ENCODE peak calls at places on chromosome 6, in four cellular contexts. F, R, V and C are unnamed samples.
A peak's percentile ranks its signal among the peaks of the same experiment; 100 is the strongest.

GRCh38 chr6:38625191-38625590 is 14.5 kb downstream of the BTBD9 start:
- DNase-seq in F (no peak), R (no peak), V (no peak), C (no peak)

GRCh38 chr6:5763871-5764270 is 242.9 kb downstream of the NRN1 start:
- DNase-seq in F (no peak), R (peak; percentile 5), V (no peak), C (no peak)

GRCh38 chr6:15076565-15076964 is 169.3 kb upstream of the JARID2 start:
- DNase-seq in F (no peak), R (no peak), V (no peak), C (no peak)

GRCh38 chr6:46175976-46176375 is 5.2 kb upstream of the ENPP5 start:
- DNase-seq in F (no peak), R (no peak), V (no peak), C (no peak)

GRCh38 chr6:31729979-31730630 is 1.0 kb upstream of the DDAH2 start:
- DNase-seq in F (peak; percentile 95), R (no peak), V (peak; percentile 97), C (peak; percentile 36)

GRCh38 chr6:73566954-73567591 is 46.2 kb upstream of the EEF1A1 start:
- DNase-seq in F (no peak), R (no peak), V (peak; percentile 39), C (peak; percentile 96)

GRCh38 chr6:168442646-168443045 is 1.7 kb downstream of the SMOC2 start:
- DNase-seq in F (no peak), R (no peak), V (no peak), C (no peak)

GRCh38 chr6:121533321-121533841 is 97.9 kb downstream of the GJA1 start:
- DNase-seq in F (no peak), R (no peak), V (no peak), C (no peak)

GRCh38 chr6:43702522-43703440 is 15.2 kb upstream of the MRPS18A start:
- DNase-seq in F (peak; percentile 95), R (no peak), V (peak; percentile 98), C (peak; percentile 93)

GRCh38 chr6:137868721-137869631 is 1.9 kb downstream of the TNFAIP3 start:
- DNase-seq in F (no peak), R (no peak), V (no peak), C (no peak)

GRCh38 chr6:1515280-1515679 is 94.4 kb upstream of the FOXC1 start:
- DNase-seq in F (no peak), R (no peak), V (peak; percentile 62), C (no peak)

GRCh38 chr6:39684790-39685485 is 40.3 kb downstream of the KIF6 start:
- DNase-seq in F (no peak), R (no peak), V (peak; percentile 14), C (no peak)

GRCh38 chr6:109713097-109713496 is 22.0 kb downstream of the FIG4 start:
- DNase-seq in F (no peak), R (no peak), V (no peak), C (no peak)

GRCh38 chr6:14984454-14984853 is 261.4 kb upstream of the JARID2 start:
- DNase-seq in F (no peak), R (no peak), V (peak; percentile 37), C (peak; percentile 36)

GRCh38 chr6:137522399-137522798 is 28.2 kb upstream of the OLIG3 start:
- DNase-seq in F (no peak), R (no peak), V (no peak), C (no peak)

GRCh38 chr6:28537509-28538140 is 11.9 kb downstream of the GPX5 start:
- DNase-seq in F (peak; percentile 78), R (peak; percentile 32), V (peak; percentile 43), C (no peak)

GRCh38 chr6:107560657-107561056 is 70.7 kb downstream of the SOBP start:
- DNase-seq in F (no peak), R (no peak), V (no peak), C (no peak)

GRCh38 chr6:44264154-44265002 is 973 bp downstream of the NFKBIE start:
- DNase-seq in F (no peak), R (no peak), V (peak; percentile 65), C (no peak)

GRCh38 chr6:6978731-6979130 is 129.0 kb upstream of the RREB1 start:
- DNase-seq in F (no peak), R (no peak), V (no peak), C (no peak)

GRCh38 chr6:37253608-37254007 is 4.0 kb upstream of the TBC1D22B start:
- DNase-seq in F (no peak), R (no peak), V (no peak), C (no peak)

GRCh38 chr6:149060985-149061760 is 256.3 kb upstream of the TAB2 start:
- DNase-seq in F (no peak), R (no peak), V (no peak), C (peak; percentile 94)

GRCh38 chr6:149474108-149474935 is 10.5 kb downstream of the ZC3H12D start:
- DNase-seq in F (no peak), R (no peak), V (no peak), C (no peak)

GRCh38 chr6:69935079-69935478 is 68.7 kb downstream of the COL19A1 start:
- DNase-seq in F (no peak), R (no peak), V (no peak), C (no peak)

GRCh38 chr6:30645989-30646388 is 944 bp upstream of the C6orf136 start:
- DNase-seq in F (no peak), R (no peak), V (peak; percentile 73), C (no peak)

GRCh38 chr6:39321761-39322160 is 741 bp downstream of the KCNK16 start:
- DNase-seq in F (no peak), R (no peak), V (no peak), C (no peak)

GRCh38 chr6:162153991-162154390 is 573.6 kb downstream of the PRKN start:
- DNase-seq in F (no peak), R (no peak), V (no peak), C (no peak)

GRCh38 chr6:94323853-94324252 is 904.5 kb upstream of the EPHA7 start:
- DNase-seq in F (peak; percentile 21), R (no peak), V (no peak), C (no peak)

GRCh38 chr6:99514089-99514488 is 1.1 kb downstream of the USP45 start:
- DNase-seq in F (no peak), R (no peak), V (peak; percentile 47), C (no peak)

GRCh38 chr6:88472731-88473130 is 306.6 kb upstream of the CNR1 start:
- DNase-seq in F (no peak), R (no peak), V (no peak), C (no peak)

GRCh38 chr6:39865011-39865888 is 69.0 kb downstream of the MOCS1 start:
- DNase-seq in F (peak; percentile 94), R (no peak), V (peak; percentile 84), C (peak; percentile 74)

GRCh38 chr6:62285612-62286469 is at the start of gene KHDRBS2:
- DNase-seq in F (peak; percentile 67), R (peak; percentile 31), V (no peak), C (peak; percentile 3)
- TF ChIP-seq CBFB in F (no peak), R (no peak), V (no peak), C (no peak)

GRCh38 chr6:82645536-82646230 is 282.1 kb downstream of the TPBG start:
- DNase-seq in F (no peak), R (no peak), V (no peak), C (no peak)

GRCh38 chr6:82646231-82646615 is 282.6 kb downstream of the TPBG start:
- DNase-seq in F (no peak), R (no peak), V (no peak), C (no peak)

DNA sequence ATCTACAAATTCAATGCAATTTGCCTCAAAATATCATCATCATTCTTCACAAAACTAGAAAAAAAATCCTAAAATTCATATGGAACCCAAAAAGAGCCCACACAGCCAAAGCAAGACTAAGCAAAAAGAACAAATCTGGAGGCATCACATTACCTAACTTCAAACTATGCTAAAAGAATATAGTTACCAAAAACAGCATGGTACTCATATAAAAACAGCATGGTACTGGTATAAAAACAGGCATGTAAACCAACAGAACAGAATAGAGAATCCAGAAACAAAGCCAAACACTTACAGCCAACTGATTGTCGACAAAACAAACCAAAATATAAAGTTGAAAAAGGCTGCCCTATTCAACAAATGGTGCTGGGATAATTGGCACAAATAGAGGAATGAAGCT is 278.1 kb downstream of the TPBG start:
- DNase-seq in F (no peak), R (no peak), V (no peak), C (no peak)
- TF ChIP-seq ATF2 in F (no peak), R (no peak), V (no peak), C (no peak)

GRCh38 chr6:169806718-169807117 is 55.3 kb downstream of the ERMARD start:
- DNase-seq in F (no peak), R (no peak), V (no peak), C (no peak)
- TF ChIP-seq CBFB in F (no peak), R (no peak), V (no peak), C (no peak)

GRCh38 chr6:33848498-33848897 is 44.7 kb upstream of the MLN start:
- DNase-seq in F (no peak), R (no peak), V (no peak), C (no peak)
- TF ChIP-seq ATF2 in F (no peak), R (no peak), V (no peak), C (no peak)

GRCh38 chr6:106085984-106086832 is at the start of gene PRDM1:
- DNase-seq in F (peak; percentile 81), R (peak; percentile 78), V (peak; percentile 87), C (no peak)
- TF ChIP-seq CBFB in F (no peak), R (peak; percentile 40), V (no peak), C (no peak)

DNA sequence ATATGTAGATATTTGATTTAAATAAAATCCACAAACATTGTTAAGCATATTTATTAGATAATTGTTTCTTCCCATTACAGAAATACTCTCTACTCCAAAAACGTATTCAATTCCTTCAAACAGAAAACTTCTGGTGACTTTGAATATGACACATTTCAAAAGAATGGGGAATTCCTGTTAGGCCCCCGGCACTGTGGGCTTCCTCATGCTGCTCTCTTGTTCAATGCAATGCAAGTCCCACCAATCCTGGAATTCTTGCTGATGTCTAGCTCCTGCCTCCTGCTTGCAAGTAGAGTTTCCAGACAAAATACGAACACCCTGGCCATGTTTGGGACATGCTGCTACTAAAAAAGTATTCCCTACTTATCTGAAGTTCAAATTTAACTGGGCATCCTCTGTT is 544.1 kb downstream of the QKI start:
- DNase-seq in F (no peak), R (no peak), V (no peak), C (no peak)
- TF ChIP-seq ATF2 in F (no peak), R (no peak), V (no peak), C (no peak)

GRCh38 chr6:158709809-158710208 is 60.0 kb downstream of the SYTL3 start:
- DNase-seq in F (no peak), R (no peak), V (no peak), C (no peak)

GRCh38 chr6:158707826-158708225 is 58.0 kb downstream of the SYTL3 start:
- DNase-seq in F (no peak), R (no peak), V (no peak), C (no peak)

GRCh38 chr6:158707120-158707519 is 57.3 kb downstream of the SYTL3 start:
- DNase-seq in F (no peak), R (no peak), V (peak; percentile 82), C (no peak)

GRCh38 chr6:158706369-158706982 is 56.6 kb downstream of the SYTL3 start:
- DNase-seq in F (peak; percentile 54), R (no peak), V (peak; percentile 76), C (peak; percentile 52)

GRCh38 chr6:158708239-158708638 is 58.4 kb downstream of the SYTL3 start:
- DNase-seq in F (no peak), R (no peak), V (no peak), C (no peak)
- TF ChIP-seq CBFB in F (no peak), R (no peak), V (no peak), C (no peak)